ENCODE peak calls at places on chromosomes 13 and 19, in seven cellular contexts. U, O, B, G, Q, H and F are unnamed samples.

GRCh38 chr13:51840141-51840540 is 4.8 kb downstream of the TMEM272 start:
- DNase-seq in U (no peak), O (no peak), B (no peak), G (no peak), Q (no peak), H (no peak), F (no peak)

GRCh38 chr13:42891591-42891990 is 100.5 kb downstream of the EPSTI1 start:
- DNase-seq in U (no peak), O (no peak), B (no peak), G (no peak), Q (no peak), H (no peak), F (no peak)

GRCh38 chr19:12930002-12930645 is 3.4 kb downstream of the FARSA start:
- DNase-seq in U (no peak), O (no peak), B (no peak), G (no peak), Q (no peak), H (no peak), F (no peak)

GRCh38 chr19:611506-611869 is 21.8 kb downstream of the HCN2 start:
- DNase-seq in U (peak), O (peak), B (no peak), G (no peak), Q (peak), H (no peak), F (no peak)

GRCh38 chr13:102132896-102133295 is 269.0 kb downstream of the FGF14 start:
- DNase-seq in U (no peak), O (no peak), B (no peak), G (no peak), Q (no peak), H (no peak), F (no peak)

GRCh38 chr13:26965976-26966375 is 205.4 kb upstream of the GPR12 start:
- DNase-seq in U (peak), O (peak), B (no peak), G (no peak), Q (no peak), H (no peak), F (peak)

GRCh38 chr19:48329167-48329891 is 4.0 kb downstream of the EMP3 start:
- DNase-seq in U (peak), O (peak), B (no peak), G (peak), Q (no peak), H (peak), F (no peak)

GRCh38 chr19:11035441-11036377 is 53.6 kb upstream of the LDLR start:
- DNase-seq in U (peak), O (peak), B (peak), G (peak), Q (peak), H (peak), F (peak)

GRCh38 chr19:11296264-11296663 is 304 bp downstream of the TSPAN16 start:
- DNase-seq in U (peak), O (no peak), B (peak), G (no peak), Q (no peak), H (no peak), F (no peak)

GRCh38 chr19:49638360-49638759 is 1.6 kb downstream of the RRAS start:
- DNase-seq in U (peak), O (no peak), B (no peak), G (no peak), Q (no peak), H (no peak), F (no peak)

GRCh38 chr19:8251025-8251472 is 41.9 kb downstream of the CERS4 start:
- DNase-seq in U (peak), O (peak), B (peak), G (no peak), Q (no peak), H (no peak), F (peak)

GRCh38 chr19:55276720-55277430 is 3.0 kb downstream of the HSPBP1 start:
- DNase-seq in U (no peak), O (no peak), B (no peak), G (no peak), Q (no peak), H (no peak), F (no peak)

GRCh38 chr19:40270362-40271089 is 14.6 kb downstream of the AKT2 start:
- DNase-seq in U (no peak), O (no peak), B (peak), G (no peak), Q (no peak), H (no peak), F (no peak)

GRCh38 chr19:29679598-29680210 is 14.4 kb downstream of the PLEKHF1 start:
- DNase-seq in U (no peak), O (no peak), B (no peak), G (no peak), Q (no peak), H (no peak), F (no peak)

GRCh38 chr13:42114912-42115311 is 66.5 kb downstream of the DGKH start:
- DNase-seq in U (no peak), O (no peak), B (no peak), G (no peak), Q (no peak), H (no peak), F (no peak)

GRCh38 chr13:28406728-28407266 is 88.1 kb downstream of the FLT1 start:
- DNase-seq in U (no peak), O (no peak), B (no peak), G (no peak), Q (no peak), H (no peak), F (no peak)

GRCh38 chr19:30288957-30289735 is 83.0 kb upstream of the ZNF536 start:
- DNase-seq in U (no peak), O (no peak), B (no peak), G (no peak), Q (no peak), H (no peak), F (no peak)

GRCh38 chr13:76622336-76623045 is 263.7 kb downstream of the KCTD12 start:
- DNase-seq in U (peak), O (no peak), B (no peak), G (no peak), Q (no peak), H (no peak), F (no peak)

GRCh38 chr13:26926371-26926770 is 165.8 kb upstream of the GPR12 start:
- DNase-seq in U (no peak), O (no peak), B (no peak), G (no peak), Q (no peak), H (no peak), F (no peak)

GRCh38 chr19:6126335-6126974 is 9.0 kb upstream of the ACSBG2 start:
- DNase-seq in U (peak), O (peak), B (no peak), G (no peak), Q (peak), H (peak), F (no peak)

GRCh38 chr13:110346661-110347067 is 39.6 kb downstream of the COL4A2 start:
- DNase-seq in U (no peak), O (no peak), B (no peak), G (no peak), Q (peak), H (no peak), F (no peak)

GRCh38 chr19:30884146-30884812 is 465.0 kb downstream of the TSHZ3 start:
- DNase-seq in U (no peak), O (no peak), B (no peak), G (no peak), Q (no peak), H (no peak), F (no peak)

GRCh38 chr13:43374621-43375020 is 351.2 kb downstream of the DNAJC15 start:
- DNase-seq in U (peak), O (no peak), B (no peak), G (no peak), Q (peak), H (no peak), F (no peak)